ENCODE peak calls at places on chromosome 10, in four cellular contexts. One of them, this sample, is unnamed.

GRCh38 chr10:53490553-53490952 is 718.0 kb upstream of the MBL2 start:
- DNase-seq in WERI-Rb-1: no peak
- DNase-seq in IMR-90: no peak
- DNase-seq in cardiac muscle cell: no peak
- DNase-seq in this sample: no peak

GRCh38 chr10:84329094-84329611 is 764 bp downstream of the CCSER2 start:
- DNase-seq in WERI-Rb-1: peak; percentile 57
- DNase-seq in cardiac muscle cell: peak; percentile 49
- DNase-seq in IMR-90: peak; percentile 59
- DNase-seq in this sample: peak; percentile 60

GRCh38 chr10:34689053-34689452 is 126.0 kb downstream of the PARD3 start:
- DNase-seq in cardiac muscle cell: peak; percentile 76
- DNase-seq in IMR-90: peak; percentile 68
- DNase-seq in WERI-Rb-1: no peak
- DNase-seq in this sample: no peak

GRCh38 chr10:69494626-69495558 is 43.6 kb downstream of the TSPAN15 start:
- DNase-seq in IMR-90: no peak
- DNase-seq in cardiac muscle cell: no peak
- DNase-seq in WERI-Rb-1: no peak
- DNase-seq in this sample: no peak

GRCh38 chr10:92074126-92074887 is 150.7 kb downstream of the BTAF1 start:
- DNase-seq in cardiac muscle cell: peak; percentile 25
- DNase-seq in IMR-90: peak; percentile 6
- DNase-seq in WERI-Rb-1: no peak
- DNase-seq in this sample: no peak

GRCh38 chr10:33302188-33302829 is 32.2 kb downstream of the NRP1 start:
- DNase-seq in WERI-Rb-1: no peak
- DNase-seq in cardiac muscle cell: peak; percentile 24
- DNase-seq in IMR-90: no peak
- DNase-seq in this sample: no peak

GRCh38 chr10:76021391-76021790 is 590.0 kb downstream of the LRMDA start:
- DNase-seq in IMR-90: no peak
- DNase-seq in cardiac muscle cell: no peak
- DNase-seq in WERI-Rb-1: no peak
- DNase-seq in this sample: no peak

GRCh38 chr10:132482090-132482489 is 55.5 kb upstream of the INPP5A start:
- DNase-seq in cardiac muscle cell: peak; percentile 87
- DNase-seq in WERI-Rb-1: no peak
- DNase-seq in IMR-90: peak; percentile 91
- DNase-seq in this sample: no peak

GRCh38 chr10:3527144-3527543 is 257.9 kb downstream of the KLF6 start:
- DNase-seq in cardiac muscle cell: peak; percentile 59
- DNase-seq in IMR-90: peak; percentile 55
- DNase-seq in WERI-Rb-1: no peak
- DNase-seq in this sample: no peak

GRCh38 chr10:80159166-80159888 is 26.8 kb downstream of the PLAC9 start:
- DNase-seq in IMR-90: no peak
- DNase-seq in cardiac muscle cell: no peak
- DNase-seq in WERI-Rb-1: no peak
- DNase-seq in this sample: no peak

GRCh38 chr10:100654835-100655759 is 90.3 kb upstream of the PAX2 start:
- DNase-seq in IMR-90: no peak
- DNase-seq in cardiac muscle cell: peak; percentile 6
- DNase-seq in WERI-Rb-1: peak; percentile 23
- DNase-seq in this sample: peak; percentile 66

GRCh38 chr10:74923556-74923955 is 97.2 kb downstream of the KAT6B start:
- DNase-seq in IMR-90: no peak
- DNase-seq in cardiac muscle cell: no peak
- DNase-seq in WERI-Rb-1: peak; percentile 66
- DNase-seq in this sample: peak; percentile 32

GRCh38 chr10:68105820-68106219 is 3.5 kb upstream of the MYPN start:
- DNase-seq in cardiac muscle cell: peak; percentile 18
- DNase-seq in WERI-Rb-1: peak; percentile 30
- DNase-seq in IMR-90: peak; percentile 78
- DNase-seq in this sample: no peak

GRCh38 chr10:5775705-5776104 is 37.5 kb downstream of the GDI2 start:
- DNase-seq in WERI-Rb-1: no peak
- DNase-seq in IMR-90: no peak
- DNase-seq in cardiac muscle cell: no peak
- DNase-seq in this sample: no peak

GRCh38 chr10:119872860-119873671 is 423 bp upstream of the MCMBP start:
- DNase-seq in cardiac muscle cell: peak; percentile 89
- DNase-seq in WERI-Rb-1: peak; percentile 91
- DNase-seq in IMR-90: peak; percentile 80
- DNase-seq in this sample: peak; percentile 82

GRCh38 chr10:61609609-61610166 is 53.0 kb upstream of the CABCOCO1 start:
- DNase-seq in WERI-Rb-1: no peak
- DNase-seq in IMR-90: no peak
- DNase-seq in cardiac muscle cell: no peak
- DNase-seq in this sample: no peak

GRCh38 chr10:61605221-61605620 is 57.5 kb upstream of the CABCOCO1 start:
- DNase-seq in cardiac muscle cell: no peak
- DNase-seq in IMR-90: no peak
- DNase-seq in WERI-Rb-1: no peak
- DNase-seq in this sample: no peak

GRCh38 chr10:61608255-61609040 is 54.3 kb upstream of the CABCOCO1 start:
- DNase-seq in cardiac muscle cell: peak; percentile 40
- DNase-seq in IMR-90: no peak
- DNase-seq in WERI-Rb-1: no peak
- DNase-seq in this sample: no peak

GRCh38 chr10:61612009-61612408 is 50.7 kb upstream of the CABCOCO1 start:
- DNase-seq in cardiac muscle cell: no peak
- DNase-seq in WERI-Rb-1: no peak
- DNase-seq in IMR-90: no peak
- DNase-seq in this sample: no peak

DNA sequence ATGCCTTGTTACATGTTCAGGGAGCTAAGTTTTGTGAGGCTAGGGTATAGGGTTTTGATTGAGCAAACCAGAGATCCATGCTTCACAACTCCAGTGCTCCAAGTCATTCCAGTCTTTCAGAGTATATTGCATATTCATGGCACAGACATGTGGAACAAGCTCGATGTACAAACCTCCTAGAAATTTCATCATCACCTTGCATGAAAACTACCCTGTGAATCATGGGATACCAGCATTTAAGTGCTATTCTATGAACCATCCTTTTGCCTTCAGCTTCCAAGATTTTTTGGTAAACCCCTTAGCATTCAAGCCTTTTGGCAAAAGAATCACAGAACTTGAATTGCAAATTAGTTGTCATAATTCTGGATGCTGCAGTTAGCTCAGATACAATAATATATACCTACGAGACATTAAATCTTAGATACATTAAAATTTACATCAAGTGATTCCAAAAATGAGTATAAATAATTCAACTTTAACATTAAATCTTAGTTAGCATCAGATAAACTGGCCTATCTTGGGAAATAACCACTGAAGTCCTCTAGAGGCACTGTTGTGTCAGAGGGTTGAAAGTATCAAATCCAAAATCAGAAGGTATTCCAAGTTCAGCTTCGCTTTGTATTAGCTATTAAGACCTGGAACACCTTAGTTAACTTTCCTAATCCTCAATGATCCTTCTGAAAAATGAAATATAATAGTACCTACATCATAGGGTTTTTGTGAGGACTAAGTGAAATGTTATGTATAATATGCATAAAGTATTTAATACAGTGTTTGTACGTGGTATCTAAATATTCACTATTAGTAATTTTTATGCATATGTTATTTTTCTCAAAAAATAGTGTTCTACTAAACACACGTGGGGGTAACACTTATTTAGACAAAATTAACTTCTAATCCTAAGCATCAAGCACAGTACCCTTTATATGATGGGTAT is 55.5 kb upstream of the CABCOCO1 start:
- DNase-seq in WERI-Rb-1: no peak
- DNase-seq in cardiac muscle cell: no peak
- DNase-seq in IMR-90: no peak
- DNase-seq in this sample: peak; percentile 66
- TF ChIP-seq CTCF in WERI-Rb-1: peak; percentile 34
- TF ChIP-seq CTCF in cardiac muscle cell: peak; percentile 59
- TF ChIP-seq CTCF in IMR-90: peak; percentile 42
- TF ChIP-seq CTCF in this sample: peak; percentile 74

DNA sequence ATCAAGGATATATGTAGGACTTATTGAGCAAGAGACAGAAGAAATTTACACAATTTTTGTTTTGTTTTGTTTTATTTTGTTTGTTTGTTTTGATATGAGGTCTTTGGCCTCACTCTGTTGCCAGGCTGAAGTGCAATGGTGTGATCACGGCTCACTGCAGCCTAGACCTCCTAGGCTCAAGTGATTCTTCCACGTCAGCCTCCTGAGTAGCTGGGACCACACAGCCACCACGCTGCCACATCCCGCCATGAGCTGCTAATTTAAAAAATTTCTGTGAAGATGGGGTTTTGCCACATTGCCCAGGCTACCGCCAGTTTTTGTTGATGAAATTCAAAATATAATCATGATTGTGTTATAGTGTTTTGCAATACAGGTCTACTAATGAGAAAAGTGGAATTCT is 54.9 kb downstream of the ZNF487 start:
- DNase-seq in WERI-Rb-1: no peak
- DNase-seq in IMR-90: no peak
- DNase-seq in cardiac muscle cell: no peak
- DNase-seq in this sample: no peak
- H3K4me3 ChIP-seq in WERI-Rb-1: no peak overlapping the region
- H3K4me3 ChIP-seq in IMR-90: no peak overlapping the region
- H3K4me3 ChIP-seq in cardiac muscle cell: no peak overlapping the region
- H3K4me3 ChIP-seq in this sample: no peak overlapping the region

GRCh38 chr10:58531084-58531695 is 18.5 kb downstream of the BICC1 start:
- DNase-seq in cardiac muscle cell: peak; percentile 86
- DNase-seq in WERI-Rb-1: peak; percentile 68
- DNase-seq in IMR-90: peak; percentile 76
- DNase-seq in this sample: peak; percentile 86

GRCh38 chr10:58535311-58535710 is 22.6 kb downstream of the BICC1 start:
- DNase-seq in cardiac muscle cell: no peak
- DNase-seq in IMR-90: no peak
- DNase-seq in WERI-Rb-1: no peak
- DNase-seq in this sample: no peak
- TF ChIP-seq CTCF in cardiac muscle cell: no peak
- TF ChIP-seq CTCF in IMR-90: no peak
- TF ChIP-seq CTCF in WERI-Rb-1: no peak
- TF ChIP-seq CTCF in this sample: no peak

DNA sequence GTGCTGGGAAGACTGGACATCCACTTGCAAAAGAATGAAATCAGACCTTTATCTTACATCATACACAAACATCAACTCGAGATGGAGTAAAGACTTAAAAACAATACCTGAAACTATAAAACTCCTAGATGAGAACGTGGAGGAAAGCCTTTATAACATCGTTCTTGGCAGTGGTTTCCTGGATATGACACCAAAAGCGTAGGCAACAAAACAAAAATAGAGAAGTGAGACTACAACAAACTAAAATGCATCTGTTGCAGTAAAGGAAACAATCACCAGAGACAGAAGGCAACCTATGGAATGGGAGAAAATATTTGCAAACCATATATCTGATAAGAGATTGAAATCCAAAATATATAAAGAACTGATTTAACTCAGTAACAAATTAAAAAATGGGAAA is 33.3 kb downstream of the CC2D2B start:
- DNase-seq in cardiac muscle cell: no peak
- DNase-seq in IMR-90: no peak
- DNase-seq in WERI-Rb-1: no peak
- DNase-seq in this sample: no peak
- H3K4me3 ChIP-seq in cardiac muscle cell: no peak overlapping the region
- H3K4me3 ChIP-seq in IMR-90: no peak overlapping the region
- H3K4me3 ChIP-seq in WERI-Rb-1: no peak overlapping the region
- H3K4me3 ChIP-seq in this sample: no peak overlapping the region

GRCh38 chr10:115355162-115355760 is 262.1 kb downstream of the ATRNL1 start:
- DNase-seq in cardiac muscle cell: peak; percentile 80
- DNase-seq in IMR-90: peak; percentile 63
- DNase-seq in WERI-Rb-1: peak; percentile 56
- DNase-seq in this sample: peak; percentile 92
- TF ChIP-seq CTCF in cardiac muscle cell: peak; percentile 73
- TF ChIP-seq CTCF in IMR-90: peak; percentile 79
- TF ChIP-seq CTCF in WERI-Rb-1: peak; percentile 71
- TF ChIP-seq CTCF in this sample: peak; percentile 94

GRCh38 chr10:72106154-72106849 is 18.0 kb upstream of the SPOCK2 start:
- DNase-seq in cardiac muscle cell: no peak
- DNase-seq in IMR-90: no peak
- DNase-seq in WERI-Rb-1: no peak
- DNase-seq in this sample: no peak

GRCh38 chr10:72105675-72106074 is 17.3 kb upstream of the SPOCK2 start:
- DNase-seq in IMR-90: no peak
- DNase-seq in WERI-Rb-1: no peak
- DNase-seq in cardiac muscle cell: no peak
- DNase-seq in this sample: no peak

GRCh38 chr10:72105098-72105475 is 16.7 kb upstream of the SPOCK2 start:
- DNase-seq in WERI-Rb-1: no peak
- DNase-seq in IMR-90: no peak
- DNase-seq in cardiac muscle cell: no peak
- DNase-seq in this sample: no peak

GRCh38 chr10:72106896-72107295 is 18.5 kb upstream of the SPOCK2 start:
- DNase-seq in WERI-Rb-1: no peak
- DNase-seq in cardiac muscle cell: no peak
- DNase-seq in IMR-90: no peak
- DNase-seq in this sample: no peak

DNA sequence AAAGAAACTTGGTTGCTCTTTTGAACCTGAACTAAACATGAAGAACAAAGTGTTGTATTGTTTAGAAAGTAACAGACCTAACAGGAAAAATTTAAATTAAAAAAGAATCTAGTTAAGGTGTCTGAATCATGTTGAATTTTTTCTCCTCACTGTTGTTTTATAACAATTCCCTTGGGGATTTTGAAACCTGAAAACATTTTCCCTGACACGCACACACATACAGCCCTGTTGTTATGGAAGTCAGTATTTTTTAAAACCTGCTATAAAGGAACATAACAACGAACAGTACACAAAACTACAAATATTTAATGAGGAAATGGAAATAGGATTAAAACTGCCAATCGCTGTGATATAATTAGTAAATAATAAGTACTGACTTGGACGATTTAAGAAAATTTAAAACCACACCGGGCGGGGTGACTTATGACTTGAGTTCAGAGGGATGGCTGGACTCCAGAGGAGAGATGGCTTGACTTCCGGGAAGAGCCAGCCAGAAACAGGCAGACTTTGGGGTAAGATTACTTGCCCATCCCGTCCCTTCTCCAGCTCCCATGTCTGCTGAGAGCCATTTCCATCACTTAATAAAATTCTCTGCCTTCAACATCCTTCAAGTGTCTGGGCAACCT is 16.2 kb upstream of the SPOCK2 start:
- DNase-seq in cardiac muscle cell: no peak
- DNase-seq in IMR-90: no peak
- DNase-seq in WERI-Rb-1: no peak
- DNase-seq in this sample: no peak
- H3K4me3 ChIP-seq in cardiac muscle cell: no peak overlapping the region
- H3K4me3 ChIP-seq in IMR-90: no peak overlapping the region
- H3K4me3 ChIP-seq in WERI-Rb-1: no peak overlapping the region
- H3K4me3 ChIP-seq in this sample: no peak overlapping the region

This sample was measured in GM23338.